ENCODE peak calls at places on chromosomes 12 and 14, in six cellular contexts. F is mesendoderm, Z is IMR-90, J is mesenchymal stem cell, H is neuronal stem cell, K is H1. Q is an unnamed sample.
A peak's percentile ranks its signal among the peaks of the same experiment; 100 is the strongest.

GRCh38 chr12:116559330-116560080 is at the start of gene MAP1LC3B2:
- DNase-seq in Z (peak; percentile 39), J (peak; percentile 87), H (no peak), K (no peak), F (no peak), Q (peak; percentile 43)

GRCh38 chr12:230925-231671 is 17.1 kb upstream of the SLC6A12 start:
- DNase-seq in J (no peak), Z (no peak), F (no peak), H (no peak), K (no peak), Q (peak; percentile 30)

GRCh38 chr14:96938946-96939345 is 141.8 kb downstream of the VRK1 start:
- DNase-seq in F (peak; percentile 23), K (no peak), Z (no peak), J (no peak), H (no peak), Q (no peak)

GRCh38 chr14:103131580-103131979 is 8.3 kb downstream of the TNFAIP2 start:
- DNase-seq in Z (no peak), J (no peak), K (no peak), F (no peak), H (no peak), Q (no peak)

GRCh38 chr12:42325326-42325775 is 543 bp downstream of the ZCRB1 start:
- DNase-seq in F (no peak), Z (peak; percentile 2), H (no peak), J (no peak), K (no peak), Q (no peak)

GRCh38 chr12:42135264-42135814 is 9.3 kb downstream of the GXYLT1 start:
- DNase-seq in F (no peak), Z (peak; percentile 87), J (peak; percentile 71), H (no peak), K (no peak), Q (no peak)

GRCh38 chr14:68893566-68893965 is 85.5 kb downstream of the ACTN1 start:
- DNase-seq in F (no peak), H (no peak), Z (no peak), J (no peak), K (no peak), Q (no peak)

GRCh38 chr14:57576498-57576897 is 82.8 kb upstream of the CCDC198 start:
- DNase-seq in K (no peak), Z (no peak), H (no peak), J (no peak), F (no peak), Q (no peak)

GRCh38 chr14:50961606-50962259 is 17.4 kb upstream of the PYGL start:
- DNase-seq in F (no peak), J (peak; percentile 95), H (no peak), K (no peak), Z (peak; percentile 97), Q (no peak)

GRCh38 chr12:50662121-50662480 is 101.8 kb upstream of the ATF1 start:
- DNase-seq in Z (no peak), K (no peak), J (no peak), F (no peak), H (no peak), Q (no peak)

GRCh38 chr12:54413284-54414190 is 5.5 kb downstream of the ITGA5 start:
- DNase-seq in J (peak; percentile 69), K (no peak), F (peak; percentile 85), H (no peak), Z (no peak), Q (no peak)

GRCh38 chr12:112839386-112839972 is 47.9 kb downstream of the RPH3A start:
- DNase-seq in J (peak; percentile 53), H (no peak), F (peak; percentile 92), Z (peak; percentile 47), K (no peak), Q (no peak)

GRCh38 chr12:119704065-119704747 is 36.3 kb downstream of the PRKAB1 start:
- DNase-seq in Z (peak; percentile 50), J (no peak), H (no peak), K (no peak), F (no peak), Q (no peak)

GRCh38 chr12:59040651-59041050 is 120.3 kb upstream of the LRIG3 start:
- DNase-seq in K (no peak), Z (peak; percentile 94), H (peak; percentile 62), J (peak; percentile 84), F (peak; percentile 74), Q (no peak)

GRCh38 chr14:24117179-24117578 is 2.4 kb upstream of the NRL start:
- DNase-seq in F (no peak), H (no peak), K (no peak), J (no peak), Z (no peak), Q (no peak)

GRCh38 chr14:64364907-64365306 is 23.2 kb upstream of the MTHFD1 start:
- DNase-seq in J (no peak), K (no peak), H (no peak), Z (peak; percentile 68), F (peak; percentile 19), Q (no peak)

DNA sequence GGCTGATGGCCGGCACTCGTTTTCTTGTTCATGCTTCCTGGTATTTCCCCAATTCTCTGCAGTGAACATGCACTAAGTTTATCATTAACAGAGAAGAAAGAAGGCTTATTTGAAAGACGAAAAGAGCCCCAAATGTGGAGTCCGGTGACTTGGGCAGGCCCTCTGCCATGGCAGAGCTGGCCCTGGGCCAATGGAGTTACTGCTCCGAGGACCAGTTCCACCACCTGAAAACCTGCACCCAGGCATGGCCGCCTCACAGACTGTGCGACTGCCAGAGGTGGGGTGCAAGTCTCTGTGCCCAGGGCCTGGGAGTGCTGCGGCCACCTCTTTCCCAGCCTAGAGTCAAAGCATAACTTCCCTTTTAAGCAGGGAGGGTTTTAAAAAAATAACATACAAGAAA is 24.9 kb downstream of the DEGS2 start:
- DNase-seq in H (no peak), Z (no peak), J (no peak), F (no peak), K (no peak), Q (no peak)
- H2BK15ac ChIP-seq in H (no peak overlapping the region), Z (no peak overlapping the region), J (no peak overlapping the region), F (no peak overlapping the region), K (no peak overlapping the region), Q (no peak overlapping the region)

GRCh38 chr14:76768201-76768656 is 7.0 kb downstream of the VASH1 start:
- DNase-seq in F (peak; percentile 83), J (peak; percentile 79), K (no peak), Z (no peak), H (no peak), Q (peak; percentile 76)
- H2BK15ac ChIP-seq in F (no peak overlapping the region), J (no peak overlapping the region), K (peak overlapping the region; percentile 81), Z (no peak overlapping the region), H (no peak overlapping the region), Q (no peak overlapping the region)

GRCh38 chr12:127822743-127823433 is 444.1 kb upstream of the TMEM132C start:
- DNase-seq in Z (no peak), K (no peak), F (no peak), H (no peak), J (no peak), Q (no peak)
- H2BK15ac ChIP-seq in Z (no peak overlapping the region), K (no peak overlapping the region), F (no peak overlapping the region), H (no peak overlapping the region), J (no peak overlapping the region), Q (no peak overlapping the region)

GRCh38 chr12:65055874-65056273 is 65.2 kb downstream of the WIF1 start:
- DNase-seq in J (no peak), H (no peak), K (peak; percentile 39), F (no peak), Z (no peak), Q (peak; percentile 50)

GRCh38 chr12:65051196-65051595 is 69.9 kb downstream of the WIF1 start:
- DNase-seq in Z (no peak), K (no peak), F (no peak), J (no peak), H (no peak), Q (no peak)
- H2BK15ac ChIP-seq in Z (no peak overlapping the region), K (no peak overlapping the region), F (no peak overlapping the region), J (no peak overlapping the region), H (no peak overlapping the region), Q (no peak overlapping the region)

DNA sequence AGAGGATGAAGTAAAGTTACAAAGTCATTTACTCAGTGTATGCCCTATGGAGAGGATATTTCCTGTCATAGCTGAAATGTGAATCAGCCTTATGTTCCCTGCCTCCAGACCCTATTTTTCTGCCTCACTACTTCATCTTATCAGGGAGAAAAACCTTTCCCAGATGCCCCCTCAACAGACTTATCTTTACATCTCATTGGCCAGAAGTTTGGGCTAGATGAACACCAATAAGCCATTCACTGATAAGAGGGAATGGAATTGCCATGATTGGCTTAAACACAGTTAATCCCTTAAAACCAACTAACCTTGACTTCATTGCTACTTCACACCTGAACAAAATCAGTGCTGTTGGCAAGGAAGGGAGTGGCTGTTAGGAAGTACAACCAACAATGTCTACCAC is 40.1 kb downstream of the CREBL2 start:
- DNase-seq in K (no peak), J (no peak), F (peak; percentile 20), H (no peak), Z (no peak), Q (no peak)
- H2BK15ac ChIP-seq in K (no peak overlapping the region), J (no peak overlapping the region), F (no peak overlapping the region), H (no peak overlapping the region), Z (peak overlapping the region; percentile 78), Q (no peak overlapping the region)

GRCh38 chr12:132848521-132848920 is 19.9 kb upstream of the GOLGA3 start:
- DNase-seq in J (no peak), H (no peak), F (no peak), K (no peak), Z (no peak), Q (no peak)
- H2BK15ac ChIP-seq in J (no peak overlapping the region), H (no peak overlapping the region), F (no peak overlapping the region), K (no peak overlapping the region), Z (no peak overlapping the region), Q (no peak overlapping the region)

GRCh38 chr14:93765032-93765626 is 23.2 kb downstream of the PRIMA1 start:
- DNase-seq in K (no peak), F (no peak), J (no peak), H (no peak), Z (no peak), Q (no peak)

GRCh38 chr14:93757185-93757584 is 31.1 kb downstream of the PRIMA1 start:
- DNase-seq in F (no peak), H (no peak), Z (no peak), J (no peak), K (no peak), Q (no peak)

GRCh38 chr14:93764211-93764659 is 24.1 kb downstream of the PRIMA1 start:
- DNase-seq in H (no peak), K (no peak), F (no peak), J (no peak), Z (peak; percentile 20), Q (no peak)

DNA sequence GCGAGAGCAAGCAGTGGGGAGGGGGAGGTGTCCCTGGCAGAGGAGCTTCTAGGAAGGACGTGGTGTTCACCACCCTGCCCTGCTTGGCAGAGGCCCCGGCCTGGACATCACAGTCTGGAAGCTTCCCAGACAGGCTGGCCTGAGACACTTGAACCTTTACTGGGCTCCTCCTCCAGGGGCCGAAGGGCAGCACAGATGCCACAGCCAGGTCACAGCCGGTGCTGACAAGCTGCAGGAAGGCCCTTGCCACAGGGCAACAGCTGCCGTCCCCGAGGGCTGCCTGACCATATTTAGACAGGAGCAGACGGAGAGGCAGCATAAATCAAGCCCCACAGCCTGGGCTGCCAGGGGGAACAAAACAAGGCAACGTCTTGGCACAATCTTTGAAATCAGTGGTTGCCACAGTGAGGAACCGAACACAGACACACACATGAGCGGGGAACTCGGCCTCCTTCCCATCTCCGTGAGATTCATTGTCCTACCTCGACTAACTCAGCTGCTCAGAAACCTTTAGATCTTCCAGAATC is 28.4 kb downstream of the PRIMA1 start:
- DNase-seq in K (no peak), Z (no peak), F (no peak), J (no peak), H (no peak), Q (no peak)
- H2BK15ac ChIP-seq in K (no peak overlapping the region), Z (no peak overlapping the region), F (no peak overlapping the region), J (no peak overlapping the region), H (no peak overlapping the region), Q (no peak overlapping the region)

Q was measured in H9.